ENCODE peak calls at places on chromosomes 2 and 18, in five cellular contexts. A is stimulated activated CD4-positive, alpha-beta T cell treated with anti-CD3 and anti-CD28 coated beads, Interleukin-4, amount 100 ng/mL, for 48 hours; C is memory B cell; I is T-cell; B is mesendoderm. D is an unnamed sample.

GRCh38 chr18:13688191-13689136 is 37.9 kb downstream of the FAM210A start:
- DNase-seq in I (no peak), B (no peak), A (no peak), C (no peak), D (no peak)

GRCh38 chr2:143429932-143430331 is 300.7 kb downstream of the ARHGAP15 start:
- DNase-seq in I (no peak), C (no peak), A (no peak), B (no peak), D (no peak)

GRCh38 chr18:8359076-8359475 is 250.2 kb upstream of the RAB12 start:
- DNase-seq in I (no peak), A (no peak), C (no peak), B (no peak), D (no peak)

GRCh38 chr2:29446852-29447251 is 331.6 kb downstream of the CLIP4 start:
- DNase-seq in C (no peak), B (no peak), I (no peak), A (no peak), D (no peak)

GRCh38 chr2:223797811-223798721 is 39.3 kb downstream of the AP1S3 start:
- DNase-seq in C (no peak), I (no peak), A (no peak), B (peak; percentile 42), D (no peak)

GRCh38 chr2:20634430-20635095 is 16.3 kb downstream of the HS1BP3 start:
- DNase-seq in A (no peak), C (no peak), B (no peak), I (no peak), D (no peak)

GRCh38 chr2:112031916-112032582 is 23.0 kb upstream of the TMEM87B start:
- DNase-seq in A (no peak), C (no peak), I (no peak), B (peak; percentile 59), D (no peak)

GRCh38 chr2:102975996-102976636 is 214.3 kb downstream of the TMEM182 start:
- DNase-seq in C (no peak), I (no peak), B (peak; percentile 83), A (no peak), D (no peak)

GRCh38 chr2:218605438-218605837 is 2.3 kb upstream of the PLCD4 start:
- DNase-seq in B (no peak), I (no peak), A (no peak), C (no peak), D (no peak)

GRCh38 chr2:127415593-127416485 is 2.4 kb upstream of the PROC start:
- DNase-seq in B (peak; percentile 91), C (peak; percentile 79), I (peak; percentile 78), A (peak; percentile 75), D (peak; percentile 81)

GRCh38 chr18:7872569-7872968 is 305.5 kb downstream of the PTPRM start:
- DNase-seq in B (peak; percentile 45), C (no peak), A (no peak), I (no peak), D (no peak)

D was measured in effector CD4-positive, alpha-beta T cell.